ENCODE peak calls at places on chromosome 12, in five cellular contexts. L is stimulated activated CD4-positive, alpha-beta T cell treated with anti-CD3 and anti-CD28 coated beads, Interleukin-4, amount 100 ng/mL, for 1 hour; Z is mucosa of descending colon; K is ELR; I is amygdala. A is an unnamed sample.

GRCh38 chr12:90938451-90938850 is 16.5 kb downstream of the CCER1 start:
- DNase-seq in L (no peak), Z (no peak), K (peak), I (no peak), A (no peak)

GRCh38 chr12:11746024-11746771 is 96.7 kb downstream of the ETV6 start:
- DNase-seq in L (no peak), Z (no peak), K (peak), I (no peak), A (no peak)

GRCh38 chr12:75825686-75826085 is 205.9 kb downstream of the PHLDA1 start:
- DNase-seq in L (no peak), Z (no peak), K (peak), I (no peak), A (no peak)

GRCh38 chr12:19435831-19436497 is 3.3 kb upstream of the AEBP2 start:
- DNase-seq in L (no peak), Z (no peak), K (no peak), I (no peak), A (no peak)

GRCh38 chr12:104413330-104413729 is 43.4 kb upstream of the CHST11 start:
- DNase-seq in L (no peak), Z (no peak), K (no peak), I (no peak), A (no peak)

GRCh38 chr12:95239216-95239615 is 21.6 kb downstream of the VEZT start:
- DNase-seq in L (no peak), Z (no peak), K (no peak), I (no peak), A (no peak)

GRCh38 chr12:1594045-1594294 is 411 bp downstream of the FBXL14 start:
- DNase-seq in L (no peak), Z (no peak), K (peak), I (no peak), A (no peak)

GRCh38 chr12:42278116-42278485 is 40.1 kb upstream of the YAF2 start:
- DNase-seq in L (no peak), Z (no peak), K (no peak), I (no peak), A (no peak)

GRCh38 chr12:96520767-96521166 is 31.4 kb downstream of the CFAP54 start:
- DNase-seq in L (no peak), Z (no peak), K (peak), I (no peak), A (no peak)

GRCh38 chr12:92134638-92135274 is 10.9 kb downstream of the BTG1 start:
- DNase-seq in L (no peak), Z (no peak), K (peak), I (no peak), A (no peak)

GRCh38 chr12:116009805-116010204 is 267.7 kb downstream of the MED13L start:
- DNase-seq in L (no peak), Z (no peak), K (peak), I (no peak), A (no peak)

GRCh38 chr12:107679346-107679745 is 6.3 kb upstream of the PWP1 start:
- DNase-seq in L (no peak), Z (no peak), K (no peak), I (no peak), A (no peak)

GRCh38 chr12:14424545-14424944 is 59.1 kb downstream of the ATF7IP start:
- DNase-seq in L (no peak), Z (no peak), K (no peak), I (no peak), A (no peak)

GRCh38 chr12:14283489-14284144 is 81.9 kb upstream of the ATF7IP start:
- DNase-seq in L (no peak), Z (no peak), K (no peak), I (no peak), A (no peak)

GRCh38 chr12:93319523-93320045 is 58.1 kb upstream of the NUDT4 start:
- DNase-seq in L (no peak), Z (no peak), K (no peak), I (no peak), A (no peak)

GRCh38 chr12:53222170-53223005 is 9.6 kb downstream of the RARG start:
- DNase-seq in L (no peak), Z (peak), K (no peak), I (no peak), A (no peak)